ENCODE peak calls at places on chromosomes 3 and 15, in five cellular contexts. One of them, this sample, is unnamed.

GRCh38 chr3:14542656-14543055 is 2.5 kb upstream of the GRIP2 start:
- DNase-seq in sigmoid colon: no peak
- DNase-seq in ovary: no peak
- DNase-seq in transverse colon: no peak
- DNase-seq in stomach: no peak
- DNase-seq in this sample: no peak

GRCh38 chr15:38130739-38131498 is 121.7 kb upstream of the SPRED1 start:
- DNase-seq in sigmoid colon: peak; percentile 95
- DNase-seq in ovary: peak; percentile 92
- DNase-seq in transverse colon: peak; percentile 74
- DNase-seq in stomach: peak; percentile 49
- DNase-seq in this sample: peak; percentile 96

GRCh38 chr15:67803996-67804843 is 21.1 kb upstream of the SKOR1 start:
- DNase-seq in sigmoid colon: no peak
- DNase-seq in ovary: no peak
- DNase-seq in transverse colon: no peak
- DNase-seq in stomach: no peak
- DNase-seq in this sample: no peak

GRCh38 chr3:10707984-10708868 is 107.8 kb upstream of the SLC6A11 start:
- DNase-seq in sigmoid colon: no peak
- DNase-seq in ovary: no peak
- DNase-seq in transverse colon: no peak
- DNase-seq in stomach: no peak
- DNase-seq in this sample: no peak

GRCh38 chr15:98174286-98174685 is 213.8 kb downstream of the ARRDC4 start:
- DNase-seq in sigmoid colon: no peak
- DNase-seq in ovary: no peak
- DNase-seq in transverse colon: peak; percentile 11
- DNase-seq in stomach: no peak
- DNase-seq in this sample: no peak

GRCh38 chr3:48024401-48024800 is 8.2 kb upstream of the MAP4 start:
- DNase-seq in sigmoid colon: no peak
- DNase-seq in ovary: no peak
- DNase-seq in transverse colon: no peak
- DNase-seq in stomach: no peak
- DNase-seq in this sample: no peak

GRCh38 chr15:97966924-97967620 is 6.6 kb downstream of the ARRDC4 start:
- DNase-seq in sigmoid colon: no peak
- DNase-seq in ovary: no peak
- DNase-seq in transverse colon: no peak
- DNase-seq in stomach: no peak
- DNase-seq in this sample: no peak

GRCh38 chr3:24506966-24507775 is 12.5 kb upstream of the THRB start:
- DNase-seq in sigmoid colon: no peak
- DNase-seq in ovary: no peak
- DNase-seq in transverse colon: no peak
- DNase-seq in stomach: no peak
- DNase-seq in this sample: no peak

GRCh38 chr3:51709004-51709420 is 2.1 kb downstream of the GRM2 start:
- DNase-seq in sigmoid colon: no peak
- DNase-seq in ovary: peak; percentile 8
- DNase-seq in transverse colon: peak; percentile 4
- DNase-seq in stomach: no peak
- DNase-seq in this sample: no peak

GRCh38 chr3:12959838-12960378 is 113.3 kb downstream of the IQSEC1 start:
- DNase-seq in sigmoid colon: no peak
- DNase-seq in ovary: no peak
- DNase-seq in transverse colon: peak; percentile 25
- DNase-seq in stomach: no peak
- DNase-seq in this sample: no peak

GRCh38 chr3:156509209-156510174 is 45.4 kb downstream of the SSR3 start:
- DNase-seq in sigmoid colon: no peak
- DNase-seq in ovary: no peak
- DNase-seq in transverse colon: no peak
- DNase-seq in stomach: no peak
- DNase-seq in this sample: no peak

GRCh38 chr3:27729748-27730611 is 7.9 kb upstream of the EOMES start:
- DNase-seq in sigmoid colon: peak; percentile 63
- DNase-seq in ovary: no peak
- DNase-seq in transverse colon: no peak
- DNase-seq in stomach: no peak
- DNase-seq in this sample: no peak

GRCh38 chr3:100124116-100124767 is 9.9 kb upstream of the FILIP1L start:
- DNase-seq in sigmoid colon: no peak
- DNase-seq in ovary: peak; percentile 22
- DNase-seq in transverse colon: no peak
- DNase-seq in stomach: no peak
- DNase-seq in this sample: no peak

GRCh38 chr3:143266936-143267335 is 147.4 kb downstream of the CHST2 start:
- DNase-seq in sigmoid colon: no peak
- DNase-seq in ovary: no peak
- DNase-seq in transverse colon: no peak
- DNase-seq in stomach: no peak
- DNase-seq in this sample: no peak

GRCh38 chr15:89196994-89197393 is 24.4 kb downstream of the RLBP1 start:
- DNase-seq in sigmoid colon: no peak
- DNase-seq in ovary: no peak
- DNase-seq in transverse colon: peak; percentile 44
- DNase-seq in stomach: peak; percentile 37
- DNase-seq in this sample: no peak

GRCh38 chr3:141454906-141455602 is 31.8 kb upstream of the RASA2 start:
- DNase-seq in sigmoid colon: no peak
- DNase-seq in ovary: no peak
- DNase-seq in transverse colon: no peak
- DNase-seq in stomach: no peak
- DNase-seq in this sample: no peak

GRCh38 chr3:159938712-159939111 is 49.9 kb upstream of the IL12A start:
- DNase-seq in sigmoid colon: no peak
- DNase-seq in ovary: no peak
- DNase-seq in transverse colon: no peak
- DNase-seq in stomach: no peak
- DNase-seq in this sample: peak; percentile 57

GRCh38 chr3:152524198-152525140 is 255.7 kb downstream of the MBNL1 start:
- DNase-seq in sigmoid colon: no peak
- DNase-seq in ovary: peak; percentile 66
- DNase-seq in transverse colon: peak; percentile 38
- DNase-seq in stomach: peak; percentile 33
- DNase-seq in this sample: no peak

GRCh38 chr3:181716916-181717315 is 5.2 kb downstream of the SOX2 start:
- DNase-seq in sigmoid colon: no peak
- DNase-seq in ovary: no peak
- DNase-seq in transverse colon: no peak
- DNase-seq in stomach: no peak
- DNase-seq in this sample: no peak

GRCh38 chr15:49215768-49216739 is 46.0 kb downstream of the GALK2 start:
- DNase-seq in sigmoid colon: no peak
- DNase-seq in ovary: no peak
- DNase-seq in transverse colon: peak; percentile 11
- DNase-seq in stomach: peak; percentile 43
- DNase-seq in this sample: no peak

GRCh38 chr3:37668831-37669610 is 192.7 kb upstream of the CTDSPL start:
- DNase-seq in sigmoid colon: peak; percentile 70
- DNase-seq in ovary: no peak
- DNase-seq in transverse colon: peak; percentile 65
- DNase-seq in stomach: peak; percentile 71
- DNase-seq in this sample: peak; percentile 88

GRCh38 chr3:51271172-51271571 is 113.9 kb upstream of the MANF start:
- DNase-seq in sigmoid colon: no peak
- DNase-seq in ovary: no peak
- DNase-seq in transverse colon: no peak
- DNase-seq in stomach: no peak
- DNase-seq in this sample: no peak

GRCh38 chr3:38039101-38039898 is at the start of gene DLEC1:
- DNase-seq in sigmoid colon: peak; percentile 83
- DNase-seq in ovary: peak; percentile 71
- DNase-seq in transverse colon: peak; percentile 89
- DNase-seq in stomach: peak; percentile 77
- DNase-seq in this sample: peak; percentile 89

GRCh38 chr3:48478631-48479555 is 25.1 kb downstream of the SHISA5 start:
- DNase-seq in sigmoid colon: no peak
- DNase-seq in ovary: no peak
- DNase-seq in transverse colon: no peak
- DNase-seq in stomach: no peak
- DNase-seq in this sample: no peak

GRCh38 chr3:44939581-44940036 is 36.4 kb downstream of the ZDHHC3 start:
- DNase-seq in sigmoid colon: no peak
- DNase-seq in ovary: no peak
- DNase-seq in transverse colon: no peak
- DNase-seq in stomach: no peak
- DNase-seq in this sample: no peak

GRCh38 chr3:194046995-194047681 is 88.8 kb upstream of the HES1 start:
- DNase-seq in sigmoid colon: peak; percentile 80
- DNase-seq in ovary: no peak
- DNase-seq in transverse colon: peak; percentile 66
- DNase-seq in stomach: peak; percentile 85
- DNase-seq in this sample: no peak

GRCh38 chr3:143135150-143135549 is 15.6 kb downstream of the CHST2 start:
- DNase-seq in sigmoid colon: no peak
- DNase-seq in ovary: no peak
- DNase-seq in transverse colon: no peak
- DNase-seq in stomach: no peak
- DNase-seq in this sample: no peak

DNA sequence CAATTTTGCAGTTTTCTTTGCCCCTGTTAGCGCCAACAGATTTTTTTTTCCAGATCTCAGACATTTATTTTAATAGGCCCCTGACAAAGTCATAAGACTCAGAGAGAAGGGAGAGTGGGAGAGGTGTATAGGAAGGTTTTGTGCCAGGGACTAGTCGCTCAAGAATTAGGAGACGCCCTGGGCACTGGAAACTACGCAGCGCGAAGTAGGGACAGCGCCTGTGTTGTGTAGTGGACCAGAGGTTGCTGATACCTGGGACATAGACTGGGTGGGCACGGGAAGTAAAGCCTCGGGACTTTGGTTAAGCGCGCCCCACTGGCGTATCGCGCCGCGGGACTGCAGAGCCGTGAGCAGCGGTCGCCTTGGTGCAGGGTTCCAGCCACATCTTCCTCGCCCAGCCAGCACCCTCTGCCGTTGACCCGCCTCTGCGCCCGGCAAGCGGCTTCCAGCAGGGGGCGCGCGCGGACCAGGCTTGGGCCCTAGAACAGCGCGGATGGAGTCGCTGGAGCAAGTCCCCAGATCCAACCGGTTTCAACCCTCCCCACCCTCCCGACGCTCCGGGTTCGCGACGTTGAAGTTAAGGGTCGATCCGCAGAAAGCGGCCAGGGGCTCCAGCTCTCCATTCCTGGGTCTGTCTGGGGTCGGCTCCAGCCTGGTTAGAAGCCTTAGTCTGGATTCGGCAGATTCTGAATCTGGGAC is 3.0 kb upstream of the ISLR2 start:
- DNase-seq in sigmoid colon: peak; percentile 93
- DNase-seq in ovary: peak; percentile 92
- DNase-seq in transverse colon: peak; percentile 87
- DNase-seq in stomach: peak; percentile 90
- DNase-seq in this sample: no peak
- TF ChIP-seq EP300 in sigmoid colon: no peak
- TF ChIP-seq EP300 in ovary: no peak
- TF ChIP-seq EP300 in transverse colon: no peak
- TF ChIP-seq EP300 in stomach: no peak
- TF ChIP-seq EP300 in this sample: no peak

DNA sequence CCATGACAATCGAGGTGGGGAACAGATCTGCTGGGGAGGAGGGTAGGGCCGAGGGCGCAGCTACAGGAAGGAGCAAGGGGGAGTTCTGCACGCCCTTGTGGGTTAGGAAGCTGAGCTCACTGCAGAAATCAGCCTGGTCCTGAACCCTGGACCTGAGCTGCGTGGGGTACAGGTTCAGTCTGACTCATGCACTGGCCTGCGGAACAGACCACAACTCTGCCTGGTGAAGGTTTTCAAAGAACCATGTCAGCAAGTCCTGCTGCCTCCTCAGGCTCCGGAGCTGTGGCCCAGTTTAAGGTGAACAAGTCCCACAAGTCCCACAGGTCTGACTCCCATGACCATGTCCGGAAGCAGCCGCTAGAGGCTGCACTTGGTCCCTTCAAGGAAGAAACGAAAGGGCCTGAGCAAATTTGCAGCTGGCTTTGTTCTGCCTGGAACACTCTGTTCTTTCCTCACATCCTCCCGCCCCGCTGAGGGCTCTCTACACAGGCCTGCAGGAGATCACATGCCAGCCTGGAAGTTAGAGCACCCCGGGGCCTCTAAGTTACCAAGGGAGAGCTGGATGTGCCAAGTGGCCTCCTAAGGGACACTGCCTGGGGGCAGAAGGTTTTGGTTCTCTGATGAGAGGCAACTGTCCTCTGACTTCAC is 49.3 kb upstream of the AKAP13 start:
- DNase-seq in sigmoid colon: peak; percentile 98
- DNase-seq in ovary: peak; percentile 77
- DNase-seq in transverse colon: peak; percentile 95
- DNase-seq in stomach: peak; percentile 92
- DNase-seq in this sample: peak; percentile 97
- TF ChIP-seq EP300 in sigmoid colon: peak; percentile 80
- TF ChIP-seq EP300 in ovary: no peak
- TF ChIP-seq EP300 in transverse colon: peak; percentile 93
- TF ChIP-seq EP300 in stomach: peak; percentile 85
- TF ChIP-seq EP300 in this sample: peak; percentile 90

GRCh38 chr3:58005662-58006061 is 2.6 kb upstream of the FLNB start:
- DNase-seq in sigmoid colon: no peak
- DNase-seq in ovary: no peak
- DNase-seq in transverse colon: no peak
- DNase-seq in stomach: no peak
- DNase-seq in this sample: no peak
- TF ChIP-seq EP300 in sigmoid colon: no peak
- TF ChIP-seq EP300 in ovary: no peak
- TF ChIP-seq EP300 in transverse colon: no peak
- TF ChIP-seq EP300 in stomach: no peak
- TF ChIP-seq EP300 in this sample: no peak

GRCh38 chr3:63927623-63928280 is 15.6 kb upstream of the SCAANT1 start:
- DNase-seq in sigmoid colon: no peak
- DNase-seq in ovary: no peak
- DNase-seq in transverse colon: no peak
- DNase-seq in stomach: no peak
- DNase-seq in this sample: no peak
- TF ChIP-seq EP300 in sigmoid colon: no peak
- TF ChIP-seq EP300 in ovary: no peak
- TF ChIP-seq EP300 in transverse colon: no peak
- TF ChIP-seq EP300 in stomach: no peak
- TF ChIP-seq EP300 in this sample: no peak

DNA sequence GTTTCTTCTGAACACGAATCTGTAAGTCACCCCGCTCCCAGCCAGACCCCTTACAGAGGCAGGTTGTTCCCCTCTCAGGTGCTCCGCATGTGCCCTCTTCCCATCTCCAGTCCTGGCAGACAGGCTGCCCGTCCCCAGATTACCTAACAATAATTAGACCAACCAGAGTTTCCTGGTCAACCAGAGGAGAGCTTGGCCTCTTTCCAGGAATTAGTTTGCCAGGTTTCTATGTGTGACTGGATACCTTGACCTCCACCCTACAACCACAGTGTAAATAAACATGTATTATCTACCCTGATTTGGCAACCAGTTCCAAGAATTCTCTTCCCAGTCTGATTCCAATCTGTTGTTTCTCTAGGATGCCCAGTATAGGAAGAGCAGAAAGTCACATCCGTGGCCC is 178.0 kb upstream of the UMPS start:
- DNase-seq in sigmoid colon: no peak
- DNase-seq in ovary: no peak
- DNase-seq in transverse colon: peak; percentile 51
- DNase-seq in stomach: peak; percentile 77
- DNase-seq in this sample: no peak
- TF ChIP-seq EP300 in sigmoid colon: no peak
- TF ChIP-seq EP300 in ovary: no peak
- TF ChIP-seq EP300 in transverse colon: no peak
- TF ChIP-seq EP300 in stomach: no peak
- TF ChIP-seq EP300 in this sample: no peak

GRCh38 chr3:196081834-196082470 is at the start of gene TFRC:
- DNase-seq in sigmoid colon: peak; percentile 97
- DNase-seq in ovary: peak; percentile 95
- DNase-seq in transverse colon: peak; percentile 97
- DNase-seq in stomach: peak; percentile 97
- DNase-seq in this sample: peak; percentile 97
- TF ChIP-seq EP300 in sigmoid colon: peak; percentile 72
- TF ChIP-seq EP300 in ovary: peak; percentile 61
- TF ChIP-seq EP300 in transverse colon: peak; percentile 80
- TF ChIP-seq EP300 in stomach: no peak
- TF ChIP-seq EP300 in this sample: peak; percentile 30

This sample was measured in esophagus muscularis mucosa.